ENCODE peak calls at places on chromosomes 16 and 17, in six cellular contexts. X is naive thymus-derived CD4-positive, alpha-beta T cell; I is left cardiac atrium; A is effector memory CD4-positive, alpha-beta T cell; D is neuronal stem cell; N is prostate gland. Q is an unnamed sample.

GRCh38 chr17:12388206-12388605 is 277.5 kb upstream of the MYOCD start:
- DNase-seq in I (no peak), N (no peak), A (no peak), D (no peak), X (no peak), Q (no peak)

GRCh38 chr17:50044483-50044882 is 11.4 kb upstream of the ITGA3 start:
- DNase-seq in D (no peak), N (no peak), A (no peak), X (no peak), I (no peak), Q (no peak)

GRCh38 chr17:43714338-43715149 is 44.0 kb downstream of the SOST start:
- DNase-seq in I (no peak), X (no peak), D (no peak), A (no peak), N (no peak), Q (no peak)

GRCh38 chr17:50584749-50585148 is 24.2 kb downstream of the CACNA1G start:
- DNase-seq in X (no peak), I (no peak), A (no peak), N (no peak), D (no peak), Q (no peak)

GRCh38 chr17:794876-795275 is 12.7 kb downstream of the MRM3 start:
- DNase-seq in D (peak), N (peak), I (peak), A (no peak), X (peak), Q (peak)

GRCh38 chr16:81936209-81936608 is 75.1 kb downstream of the SDR42E1 start:
- DNase-seq in X (no peak), A (no peak), N (no peak), D (no peak), I (no peak), Q (no peak)

GRCh38 chr16:50282010-50282538 is 15.7 kb downstream of the ADCY7 start:
- DNase-seq in I (peak), D (no peak), N (peak), A (peak), X (no peak), Q (peak)

GRCh38 chr17:35843698-35844097 is 25.0 kb downstream of the HEATR9 start:
- DNase-seq in D (no peak), A (no peak), X (no peak), I (no peak), N (no peak), Q (no peak)

GRCh38 chr16:86079185-86079885 is 180.4 kb downstream of the IRF8 start:
- DNase-seq in X (no peak), N (no peak), A (no peak), D (no peak), I (no peak), Q (no peak)

GRCh38 chr17:30332057-30332542 is 1.8 kb downstream of the TMIGD1 start:
- DNase-seq in A (peak), X (peak), D (no peak), N (no peak), I (no peak), Q (peak)

GRCh38 chr16:84532855-84533486 is 28.5 kb upstream of the MEAK7 start:
- DNase-seq in X (no peak), A (no peak), I (no peak), D (no peak), N (no peak), Q (no peak)

GRCh38 chr17:77555741-77556291 is 402.7 kb upstream of the TNRC6C start:
- DNase-seq in N (no peak), D (no peak), I (peak), X (no peak), A (no peak), Q (no peak)

GRCh38 chr16:64136314-64136713 is 985.5 kb downstream of the CDH11 start:
- DNase-seq in N (no peak), I (no peak), D (no peak), A (no peak), X (no peak), Q (no peak)

GRCh38 chr17:28712037-28712704 is 483 bp upstream of the PROCA1 start:
- DNase-seq in D (no peak), N (no peak), I (peak), X (peak), A (peak), Q (peak)

GRCh38 chr17:38598536-38598935 is 7.2 kb downstream of the SRCIN1 start:
- DNase-seq in D (peak), X (no peak), N (peak), I (no peak), A (no peak), Q (no peak)